ENCODE peak calls at places on chromosomes 7 and 10, in six cellular contexts. D, N, C, O, F and T are unnamed samples.

GRCh38 chr10:68826764-68827591 is at the start of gene STOX1:
- DNase-seq in D (peak), N (peak), C (peak), O (peak), F (peak), T (peak)

GRCh38 chr7:92034116-92034515 is 93.5 kb downstream of the AKAP9 start:
- DNase-seq in D (no peak), N (no peak), C (no peak), O (no peak), F (no peak), T (no peak)

GRCh38 chr10:77287647-77288120 is 349.9 kb downstream of the KCNMA1 start:
- DNase-seq in D (no peak), N (peak), C (no peak), O (no peak), F (no peak), T (no peak)

GRCh38 chr10:126041804-126042231 is 145.5 kb downstream of the FANK1 start:
- DNase-seq in D (peak), N (peak), C (peak), O (peak), F (peak), T (peak)

GRCh38 chr10:59864141-59864962 is 42.0 kb downstream of the CCDC6 start:
- DNase-seq in D (peak), N (no peak), C (no peak), O (peak), F (peak), T (peak)

GRCh38 chr7:5709347-5709950 is 72.0 kb downstream of the RNF216 start:
- DNase-seq in D (no peak), N (no peak), C (no peak), O (no peak), F (no peak), T (no peak)

GRCh38 chr10:60123668-60124067 is 217.3 kb upstream of the CCDC6 start:
- DNase-seq in D (no peak), N (no peak), C (no peak), O (no peak), F (no peak), T (no peak)

GRCh38 chr7:73332447-73332846 is 4.5 kb downstream of the FKBP6 start:
- DNase-seq in D (no peak), N (no peak), C (no peak), O (no peak), F (no peak), T (no peak)

GRCh38 chr7:100731937-100732636 is 1.3 kb upstream of the ZAN start:
- DNase-seq in D (no peak), N (no peak), C (no peak), O (no peak), F (no peak), T (no peak)

GRCh38 chr10:70513848-70514309 is 35.3 kb downstream of the PALD1 start:
- DNase-seq in D (peak), N (no peak), C (no peak), O (no peak), F (no peak), T (no peak)

GRCh38 chr10:101779544-101780186 is 3.6 kb downstream of the NPM3 start:
- DNase-seq in D (peak), N (peak), C (peak), O (peak), F (peak), T (peak)

GRCh38 chr10:118624747-118625146 is 29.3 kb upstream of the PRLHR start:
- DNase-seq in D (no peak), N (no peak), C (no peak), O (no peak), F (no peak), T (no peak)

GRCh38 chr7:86953219-86953618 is 106.2 kb downstream of the ELAPOR2 start:
- DNase-seq in D (no peak), N (no peak), C (no peak), O (no peak), F (no peak), T (no peak)

GRCh38 chr10:130040817-130041330 is 69.8 kb downstream of the C10orf143 start:
- DNase-seq in D (no peak), N (no peak), C (no peak), O (no peak), F (no peak), T (no peak)

GRCh38 chr7:112572669-112573301 is 92.0 kb downstream of the LSMEM1 start:
- DNase-seq in D (no peak), N (no peak), C (no peak), O (peak), F (no peak), T (no peak)

GRCh38 chr7:147153571-147153970 is 1037.0 kb downstream of the CNTNAP2 start:
- DNase-seq in D (no peak), N (no peak), C (no peak), O (no peak), F (no peak), T (no peak)

GRCh38 chr7:71808115-71808514 is 604.0 kb downstream of the CALN1 start:
- DNase-seq in D (no peak), N (no peak), C (no peak), O (no peak), F (no peak), T (no peak)

GRCh38 chr10:102230861-102231356 is 4.8 kb downstream of the ELOVL3 start:
- DNase-seq in D (peak), N (peak), C (no peak), O (peak), F (peak), T (no peak)

GRCh38 chr10:121804460-121804859 is 123.4 kb downstream of the ATE1 start:
- DNase-seq in D (no peak), N (no peak), C (no peak), O (no peak), F (no peak), T (no peak)

GRCh38 chr10:75959209-75959608 is 527.8 kb downstream of the LRMDA start:
- DNase-seq in D (no peak), N (peak), C (no peak), O (no peak), F (no peak), T (no peak)